ENCODE peak calls at places on chromosomes 1 and 21, in seven cellular contexts. G is SK-N-SH, Z is K562, N is Panc1, Q is GM23338, O is A549, C is HCT116. A is an unnamed sample.

GRCh38 chr1:114089502-114090138 is 64.0 kb downstream of the SYT6 start:
- DNase-seq in G (no peak), Z (no peak), N (no peak), Q (no peak), O (no peak), C (no peak), A (no peak)

GRCh38 chr1:108686609-108687313 is 5.3 kb upstream of the PRPF38B start:
- DNase-seq in G (peak), Z (no peak), N (no peak), Q (no peak), O (no peak), C (no peak), A (no peak)

GRCh38 chr1:94701796-94702439 is 118.2 kb upstream of the SLC44A3 start:
- DNase-seq in G (no peak), Z (no peak), N (no peak), Q (no peak), O (no peak), C (no peak), A (no peak)

GRCh38 chr1:112509005-112509659 is 367 bp downstream of the WNT2B start:
- DNase-seq in G (no peak), Z (no peak), N (no peak), Q (peak), O (no peak), C (no peak), A (no peak)

GRCh38 chr1:115507916-115508315 is 133.9 kb upstream of the VANGL1 start:
- DNase-seq in G (no peak), Z (no peak), N (no peak), Q (no peak), O (no peak), C (no peak), A (no peak)

GRCh38 chr1:86084998-86085397 is 71.6 kb downstream of the COL24A1 start:
- DNase-seq in G (no peak), Z (no peak), N (no peak), Q (no peak), O (no peak), C (no peak), A (no peak)

GRCh38 chr1:178682429-178682828 is 42.6 kb upstream of the RALGPS2 start:
- DNase-seq in G (no peak), Z (no peak), N (no peak), Q (no peak), O (no peak), C (no peak), A (no peak)

GRCh38 chr21:36456714-36457399 is 23.1 kb downstream of the CLDN14 start:
- DNase-seq in G (no peak), Z (no peak), N (no peak), Q (no peak), O (no peak), C (no peak), A (no peak)

GRCh38 chr1:26290416-26291261 is 10.8 kb downstream of the SH3BGRL3 start:
- DNase-seq in G (peak), Z (no peak), N (no peak), Q (peak), O (no peak), C (no peak), A (peak)

GRCh38 chr1:40053138-40053887 is 12.8 kb downstream of the CAP1 start:
- DNase-seq in G (no peak), Z (no peak), N (no peak), Q (no peak), O (no peak), C (no peak), A (no peak)

GRCh38 chr1:24769656-24770651 is 24.7 kb downstream of the CLIC4 start:
- DNase-seq in G (no peak), Z (no peak), N (no peak), Q (no peak), O (no peak), C (no peak), A (no peak)

GRCh38 chr1:234270103-234270502 is 103.2 kb upstream of the COA6 start:
- DNase-seq in G (no peak), Z (no peak), N (no peak), Q (no peak), O (no peak), C (no peak), A (no peak)

GRCh38 chr21:43337901-43338655 is 88.9 kb downstream of the SIK1 start:
- DNase-seq in G (no peak), Z (no peak), N (no peak), Q (no peak), O (no peak), C (no peak), A (no peak)

GRCh38 chr1:44035726-44036408 is 4.6 kb upstream of the SLC6A9 start:
- DNase-seq in G (peak), Z (peak), N (no peak), Q (no peak), O (no peak), C (no peak), A (no peak)

GRCh38 chr21:29238967-29239289 is 59.8 kb upstream of the BACH1 start:
- DNase-seq in G (no peak), Z (no peak), N (no peak), Q (no peak), O (no peak), C (no peak), A (peak)

GRCh38 chr1:153922838-153923652 is at the start of gene GATAD2B:
- DNase-seq in G (peak), Z (peak), N (peak), Q (peak), O (peak), C (peak), A (peak)

GRCh38 chr1:153921080-153921802 is 1.5 kb downstream of the GATAD2B start:
- DNase-seq in G (no peak), Z (no peak), N (no peak), Q (no peak), O (no peak), C (no peak), A (no peak)

GRCh38 chr1:153921803-153922075 is 1.0 kb downstream of the GATAD2B start:
- DNase-seq in G (peak), Z (no peak), N (no peak), Q (peak), O (no peak), C (no peak), A (no peak)

GRCh38 chr1:153919879-153920852 is 2.6 kb downstream of the GATAD2B start:
- DNase-seq in G (peak), Z (no peak), N (no peak), Q (no peak), O (no peak), C (no peak), A (peak)

GRCh38 chr1:153922076-153922837 is 515 bp downstream of the GATAD2B start:
- DNase-seq in G (peak), Z (peak), N (no peak), Q (peak), O (peak), C (no peak), A (peak)
- TF ChIP-seq REST in G (no peak), Z (no peak), N (no peak), Q (no peak), O (no peak), C (no peak), A (no peak)

GRCh38 chr1:58782308-58783089 is 1.3 kb downstream of the JUN start:
- DNase-seq in G (peak), Z (peak), N (no peak), Q (peak), O (no peak), C (no peak), A (peak)
- H3K27ac ChIP-seq in G (peak), Z (peak), N (peak), Q (no peak), O (peak), C (peak), A (peak)

GRCh38 chr1:209584186-209584776 is 767 bp downstream of the CAMK1G start:
- DNase-seq in G (no peak), Z (no peak), N (no peak), Q (no peak), O (no peak), C (no peak), A (no peak)

GRCh38 chr1:209587778-209588177 is 4.3 kb downstream of the CAMK1G start:
- DNase-seq in G (no peak), Z (no peak), N (no peak), Q (no peak), O (no peak), C (no peak), A (no peak)

GRCh38 chr1:209586341-209586740 is 2.8 kb downstream of the CAMK1G start:
- DNase-seq in G (no peak), Z (no peak), N (no peak), Q (no peak), O (no peak), C (no peak), A (no peak)

GRCh38 chr1:209585197-209585596 is 1.7 kb downstream of the CAMK1G start:
- DNase-seq in G (no peak), Z (no peak), N (no peak), Q (no peak), O (no peak), C (no peak), A (no peak)

DNA sequence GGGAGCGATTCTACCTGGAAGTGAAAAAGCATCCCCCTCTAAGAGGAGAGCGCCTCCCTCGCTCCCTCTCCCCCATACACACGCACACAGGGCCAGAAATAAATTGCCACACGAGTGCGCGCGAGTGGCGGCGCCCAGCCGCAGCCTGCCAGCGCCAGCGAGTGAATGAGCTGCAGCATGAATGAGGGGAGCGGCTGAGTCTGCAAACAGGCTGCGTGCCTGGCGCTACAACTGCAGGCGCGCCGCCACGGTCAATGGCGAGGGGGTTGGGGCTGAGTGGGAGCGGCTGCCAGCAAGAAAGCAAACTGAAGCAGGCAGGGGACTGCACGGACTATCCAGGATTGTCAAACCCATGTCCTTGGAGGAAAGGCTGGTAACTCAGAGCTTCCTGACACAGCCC is 2.2 kb downstream of the CAMK1G start:
- DNase-seq in G (peak), Z (no peak), N (no peak), Q (peak), O (no peak), C (no peak), A (no peak)
- H3K4me3 ChIP-seq in G (peak), Z (no peak), N (no peak), Q (peak), O (peak), C (no peak), A (no peak)

DNA sequence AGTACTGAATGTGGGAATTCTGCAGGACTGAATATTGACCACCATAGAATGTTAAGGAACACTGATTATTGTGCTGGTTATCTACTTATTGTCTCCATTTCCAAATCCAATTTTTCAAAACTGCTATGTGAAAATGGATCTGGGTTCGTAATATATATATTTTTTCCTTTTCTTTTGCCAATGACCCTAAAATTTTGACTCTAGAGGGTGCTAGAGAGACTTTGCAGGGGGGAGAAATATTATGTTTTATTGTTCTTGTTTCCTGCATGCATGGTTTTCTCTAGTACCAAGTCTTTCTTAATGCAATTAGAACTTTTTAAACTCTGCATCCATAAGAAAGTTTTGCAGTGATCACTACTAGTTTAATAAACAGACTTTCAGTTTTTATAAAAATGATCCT is 1256.9 kb downstream of the BRINP3 start:
- DNase-seq in G (peak), Z (peak), N (no peak), Q (peak), O (peak), C (no peak), A (no peak)
- TF ChIP-seq REST in G (no peak), Z (no peak), N (no peak), Q (no peak), O (no peak), C (no peak), A (no peak)

GRCh38 chr1:223346311-223346710 is 17.7 kb downstream of the SUSD4 start:
- DNase-seq in G (no peak), Z (no peak), N (no peak), Q (no peak), O (no peak), C (no peak), A (no peak)
- H3K27ac ChIP-seq in G (no peak), Z (no peak), N (no peak), Q (no peak), O (no peak), C (no peak), A (no peak)

DNA sequence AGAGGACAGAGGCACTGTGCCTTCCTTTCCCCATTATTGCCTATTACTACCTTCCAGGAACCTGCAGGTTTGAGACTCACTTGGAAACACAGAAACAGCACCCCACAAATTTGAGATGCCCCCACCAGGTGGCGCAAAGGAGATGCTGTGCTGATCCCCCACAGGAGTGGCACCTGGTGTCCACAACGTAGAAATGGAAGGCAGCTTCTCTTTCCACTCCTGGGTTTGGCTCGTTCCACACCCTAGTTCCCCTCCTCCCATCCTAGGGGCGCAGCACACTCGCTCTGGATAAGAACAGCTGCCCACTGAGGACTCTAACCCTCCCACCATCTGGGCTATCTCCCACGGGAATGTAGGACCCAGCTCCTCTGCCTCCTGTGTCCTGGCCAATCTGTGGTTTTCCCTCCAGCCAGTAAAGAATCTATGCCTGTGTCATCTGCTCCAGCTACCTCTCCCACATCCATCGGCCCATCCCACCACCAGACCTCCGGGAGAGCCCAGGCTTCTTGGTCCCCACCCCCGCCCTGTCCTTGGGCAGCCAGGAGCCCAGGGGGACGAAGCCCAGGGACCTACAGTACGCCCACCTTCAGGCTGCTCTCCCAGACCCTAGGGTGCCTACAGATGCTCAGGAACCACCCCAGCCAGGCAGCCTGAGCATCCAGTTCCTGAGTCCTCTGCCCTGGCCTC is 663 bp downstream of the THBS3 start:
- DNase-seq in G (peak), Z (peak), N (peak), Q (peak), O (peak), C (no peak), A (peak)
- H3K4me3 ChIP-seq in G (peak), Z (no peak), N (peak), Q (peak), O (no peak), C (peak), A (no peak)

GRCh38 chr1:32007591-32007940 is 6.1 kb upstream of the KHDRBS1 start:
- DNase-seq in G (no peak), Z (no peak), N (no peak), Q (no peak), O (no peak), C (no peak), A (no peak)
- TF ChIP-seq REST in G (no peak), Z (no peak), N (no peak), Q (no peak), O (no peak), C (no peak), A (no peak)

DNA sequence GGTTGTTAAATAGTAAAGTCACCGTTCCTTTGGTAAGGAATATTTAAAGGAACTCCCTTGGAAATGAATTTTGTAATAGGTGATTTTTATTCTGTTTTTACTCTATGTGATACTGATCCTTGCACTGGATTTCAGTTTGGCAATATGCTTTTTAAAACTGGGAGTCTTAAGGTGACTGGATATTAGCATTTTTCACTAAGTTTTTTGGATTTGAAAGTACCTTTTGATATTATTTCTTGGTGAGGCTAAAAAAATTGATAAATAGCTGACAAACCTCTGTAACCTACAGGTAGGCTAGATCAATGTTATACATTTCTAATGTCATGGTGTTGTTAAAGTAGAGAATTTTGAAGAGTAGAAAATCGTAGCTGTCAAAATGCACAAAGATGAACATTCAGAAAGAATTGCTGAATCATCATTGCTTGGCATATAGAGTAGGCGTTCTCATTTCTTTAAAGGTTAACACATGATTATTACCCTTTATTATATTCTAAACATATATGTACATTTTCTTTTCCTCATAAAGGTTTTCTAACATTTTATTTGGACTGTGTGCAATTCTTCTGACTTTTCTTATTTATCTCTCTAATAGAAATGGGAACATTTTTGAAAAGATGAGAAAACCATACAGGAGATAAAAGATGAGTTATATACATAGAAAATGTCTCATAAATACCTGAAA is 1.5 kb upstream of the DNAJB4 start:
- DNase-seq in G (no peak), Z (peak), N (no peak), Q (no peak), O (no peak), C (no peak), A (no peak)
- H3K27ac ChIP-seq in G (peak), Z (peak), N (peak), Q (peak), O (peak), C (peak), A (peak)

DNA sequence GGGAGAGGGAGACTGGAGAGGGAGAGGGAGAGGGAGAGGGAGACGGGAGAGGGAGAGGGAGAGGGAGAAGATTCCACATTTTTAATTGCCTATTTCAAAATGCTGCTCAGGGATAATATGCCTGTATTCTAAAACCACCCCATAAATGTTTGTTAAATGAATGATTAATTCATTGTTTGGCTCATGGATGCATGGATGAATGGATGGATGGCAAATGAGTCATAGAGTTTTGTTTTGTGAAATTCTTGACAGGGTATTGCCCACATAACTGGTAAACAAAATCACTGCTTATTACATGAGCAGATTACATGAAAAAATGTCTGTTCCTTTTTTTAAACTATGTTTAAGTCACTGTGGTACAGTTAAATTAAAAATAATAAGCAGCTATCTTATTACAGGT is 220.4 kb downstream of the ZP4 start:
- DNase-seq in G (no peak), Z (no peak), N (no peak), Q (no peak), O (no peak), C (no peak), A (no peak)
- H3K4me3 ChIP-seq in G (no peak), Z (no peak), N (no peak), Q (no peak), O (no peak), C (no peak), A (no peak)

GRCh38 chr1:109935451-109935900 is 24.8 kb downstream of the CSF1 start:
- DNase-seq in G (no peak), Z (no peak), N (no peak), Q (no peak), O (no peak), C (no peak), A (no peak)
- TF ChIP-seq REST in G (no peak), Z (no peak), N (no peak), Q (no peak), O (no peak), C (no peak), A (no peak)